ENCODE peak calls at places on chromosomes 7 and 10, in five cellular contexts. One of them, this sample, is unnamed.

GRCh38 chr7:70694909-70695803 is 436.8 kb upstream of the GALNT17 start:
- DNase-seq in A549: no peak
- DNase-seq in left ventricle myocardium inferior: no peak
- DNase-seq in AG09309: no peak
- DNase-seq in K562: no peak
- DNase-seq in this sample: no peak

GRCh38 chr10:112226439-112227248 is 43.1 kb upstream of the GPAM start:
- DNase-seq in AG09309: no peak
- DNase-seq in A549: no peak
- DNase-seq in left ventricle myocardium inferior: no peak
- DNase-seq in K562: no peak
- DNase-seq in this sample: no peak

GRCh38 chr7:114765331-114766125 is 156.4 kb upstream of the MDFIC start:
- DNase-seq in left ventricle myocardium inferior: no peak
- DNase-seq in AG09309: no peak
- DNase-seq in K562: no peak
- DNase-seq in A549: no peak
- DNase-seq in this sample: no peak

GRCh38 chr10:81820418-81820817 is 54.6 kb upstream of the NRG3 start:
- DNase-seq in A549: peak
- DNase-seq in K562: no peak
- DNase-seq in AG09309: no peak
- DNase-seq in left ventricle myocardium inferior: no peak
- DNase-seq in this sample: no peak

GRCh38 chr7:33903770-33904679 is 1.3 kb upstream of the BMPER start:
- DNase-seq in A549: peak
- DNase-seq in K562: no peak
- DNase-seq in AG09309: no peak
- DNase-seq in left ventricle myocardium inferior: peak
- DNase-seq in this sample: no peak

GRCh38 chr7:36088966-36089365 is 64.1 kb upstream of the EEPD1 start:
- DNase-seq in left ventricle myocardium inferior: no peak
- DNase-seq in A549: no peak
- DNase-seq in AG09309: no peak
- DNase-seq in K562: no peak
- DNase-seq in this sample: no peak

GRCh38 chr10:497898-498451 is 191.5 kb downstream of the DIP2C start:
- DNase-seq in AG09309: no peak
- DNase-seq in K562: no peak
- DNase-seq in A549: no peak
- DNase-seq in left ventricle myocardium inferior: no peak
- DNase-seq in this sample: no peak

GRCh38 chr10:84267503-84268126 is 22.8 kb downstream of the RGR start:
- DNase-seq in A549: peak
- DNase-seq in left ventricle myocardium inferior: no peak
- DNase-seq in K562: peak
- DNase-seq in AG09309: peak
- DNase-seq in this sample: no peak

GRCh38 chr7:38179719-38180333 is 1.8 kb downstream of the STARD3NL start:
- DNase-seq in K562: no peak
- DNase-seq in AG09309: no peak
- DNase-seq in left ventricle myocardium inferior: no peak
- DNase-seq in A549: no peak
- DNase-seq in this sample: no peak

GRCh38 chr7:15370441-15370840 is 191.4 kb downstream of the AGMO start:
- DNase-seq in AG09309: no peak
- DNase-seq in K562: no peak
- DNase-seq in left ventricle myocardium inferior: no peak
- DNase-seq in A549: no peak
- DNase-seq in this sample: no peak

GRCh38 chr10:34813626-34814227 is 1.4 kb downstream of the PARD3 start:
- DNase-seq in K562: no peak
- DNase-seq in A549: peak
- DNase-seq in left ventricle myocardium inferior: no peak
- DNase-seq in AG09309: no peak
- DNase-seq in this sample: no peak

GRCh38 chr10:102610499-102610898 is 33.8 kb upstream of the TRIM8 start:
- DNase-seq in AG09309: no peak
- DNase-seq in A549: no peak
- DNase-seq in K562: no peak
- DNase-seq in left ventricle myocardium inferior: no peak
- DNase-seq in this sample: peak

GRCh38 chr10:47258921-47259320 is 41.1 kb upstream of the GDF10 start:
- DNase-seq in A549: no peak
- DNase-seq in K562: no peak
- DNase-seq in AG09309: no peak
- DNase-seq in left ventricle myocardium inferior: no peak
- DNase-seq in this sample: no peak

GRCh38 chr10:16260388-16260787 is 176.4 kb upstream of the PTER start:
- DNase-seq in AG09309: no peak
- DNase-seq in K562: no peak
- DNase-seq in left ventricle myocardium inferior: no peak
- DNase-seq in A549: no peak
- DNase-seq in this sample: no peak

GRCh38 chr7:136278057-136278456 is 300.9 kb upstream of the MTPN start:
- DNase-seq in A549: no peak
- DNase-seq in K562: no peak
- DNase-seq in AG09309: no peak
- DNase-seq in left ventricle myocardium inferior: no peak
- DNase-seq in this sample: no peak

GRCh38 chr10:48885376-48885775 is 54.3 kb downstream of the LRRC18 start:
- DNase-seq in left ventricle myocardium inferior: no peak
- DNase-seq in AG09309: no peak
- DNase-seq in K562: peak
- DNase-seq in A549: peak
- DNase-seq in this sample: no peak
- TF ChIP-seq CTCF in left ventricle myocardium inferior: peak
- TF ChIP-seq CTCF in AG09309: peak
- TF ChIP-seq CTCF in K562: peak
- TF ChIP-seq CTCF in A549: no peak
- TF ChIP-seq CTCF in this sample: peak

DNA sequence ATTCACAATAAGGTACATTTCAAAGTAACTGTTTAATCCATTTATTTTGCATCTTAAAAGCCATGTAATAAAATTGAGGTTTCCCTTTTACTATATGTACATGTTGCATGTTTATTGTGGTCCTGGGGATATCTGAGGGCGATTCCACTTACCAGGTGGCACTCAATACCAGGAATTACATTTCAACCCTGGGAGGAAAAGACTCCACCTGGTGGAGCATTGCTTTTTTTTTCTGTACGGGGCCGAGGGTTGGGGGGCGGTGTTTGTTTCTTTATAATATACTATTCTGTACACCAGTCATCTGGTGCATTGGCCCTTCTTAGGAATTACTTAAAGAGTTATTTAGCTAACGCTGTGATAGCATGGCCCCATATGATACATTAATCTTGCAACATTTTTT is 7.1 kb upstream of the HGF start:
- DNase-seq in AG09309: no peak
- DNase-seq in A549: no peak
- DNase-seq in left ventricle myocardium inferior: no peak
- DNase-seq in K562: peak
- DNase-seq in this sample: no peak
- TF ChIP-seq CTCF in AG09309: no peak
- TF ChIP-seq CTCF in A549: peak
- TF ChIP-seq CTCF in left ventricle myocardium inferior: no peak
- TF ChIP-seq CTCF in K562: no peak
- TF ChIP-seq CTCF in this sample: peak

GRCh38 chr7:123537026-123537642 is 2.7 kb upstream of the IQUB start:
- DNase-seq in K562: no peak
- DNase-seq in left ventricle myocardium inferior: no peak
- DNase-seq in A549: peak
- DNase-seq in AG09309: no peak
- DNase-seq in this sample: no peak

GRCh38 chr7:123535517-123535916 is 1.1 kb upstream of the IQUB start:
- DNase-seq in left ventricle myocardium inferior: no peak
- DNase-seq in K562: no peak
- DNase-seq in A549: no peak
- DNase-seq in AG09309: no peak
- DNase-seq in this sample: no peak

GRCh38 chr7:123533553-123533917 is 860 bp downstream of the IQUB start:
- DNase-seq in K562: no peak
- DNase-seq in A549: no peak
- DNase-seq in AG09309: no peak
- DNase-seq in left ventricle myocardium inferior: no peak
- DNase-seq in this sample: no peak

GRCh38 chr7:123533929-123534382 is 439 bp downstream of the IQUB start:
- DNase-seq in AG09309: no peak
- DNase-seq in A549: no peak
- DNase-seq in left ventricle myocardium inferior: no peak
- DNase-seq in K562: no peak
- DNase-seq in this sample: no peak

GRCh38 chr7:123534383-123535260 is at the start of gene IQUB:
- DNase-seq in K562: peak
- DNase-seq in left ventricle myocardium inferior: peak
- DNase-seq in A549: peak
- DNase-seq in AG09309: peak
- DNase-seq in this sample: peak
- TF ChIP-seq CTCF in K562: no peak
- TF ChIP-seq CTCF in left ventricle myocardium inferior: no peak
- TF ChIP-seq CTCF in A549: no peak
- TF ChIP-seq CTCF in AG09309: no peak
- TF ChIP-seq CTCF in this sample: no peak

DNA sequence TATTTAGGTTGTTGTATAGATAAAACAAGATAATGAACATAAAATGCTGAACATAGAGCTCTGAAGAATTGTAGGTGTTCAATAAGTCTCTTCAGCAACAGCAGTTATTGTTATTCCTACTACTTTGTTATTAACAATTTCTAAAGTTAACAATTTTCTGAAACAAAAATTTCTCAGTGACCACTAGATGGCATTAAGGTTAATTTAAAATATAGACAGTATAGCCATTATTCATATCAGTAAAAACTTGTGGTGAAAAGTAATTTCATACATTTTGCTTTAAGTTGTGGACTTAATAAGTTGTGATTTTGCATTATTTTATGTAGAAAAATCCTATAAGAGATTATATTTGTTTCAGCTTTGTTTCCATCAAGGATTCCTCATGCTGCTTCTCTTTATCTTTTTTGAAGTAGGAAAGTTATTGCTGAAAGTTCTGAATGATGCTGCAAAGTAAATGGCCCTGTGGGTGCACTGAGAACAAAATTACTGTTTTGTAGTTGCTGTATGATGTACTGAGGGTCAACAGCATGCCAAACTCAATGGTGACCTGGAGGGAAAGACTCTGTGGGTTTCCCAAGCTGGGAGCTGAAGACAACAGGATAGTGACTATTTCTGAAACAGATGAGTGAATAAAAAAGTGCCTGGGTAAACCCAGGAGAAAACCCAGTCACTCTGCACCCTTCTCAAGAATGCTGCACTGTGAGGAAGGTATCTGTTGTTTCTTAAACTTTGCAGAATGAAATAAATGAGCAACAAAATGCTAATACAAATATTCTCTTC is 253.6 kb downstream of the KIF20B start:
- DNase-seq in AG09309: no peak
- DNase-seq in left ventricle myocardium inferior: no peak
- DNase-seq in A549: no peak
- DNase-seq in K562: no peak
- DNase-seq in this sample: no peak
- TF ChIP-seq CTCF in AG09309: peak
- TF ChIP-seq CTCF in left ventricle myocardium inferior: peak
- TF ChIP-seq CTCF in A549: peak
- TF ChIP-seq CTCF in K562: no peak
- TF ChIP-seq CTCF in this sample: peak

DNA sequence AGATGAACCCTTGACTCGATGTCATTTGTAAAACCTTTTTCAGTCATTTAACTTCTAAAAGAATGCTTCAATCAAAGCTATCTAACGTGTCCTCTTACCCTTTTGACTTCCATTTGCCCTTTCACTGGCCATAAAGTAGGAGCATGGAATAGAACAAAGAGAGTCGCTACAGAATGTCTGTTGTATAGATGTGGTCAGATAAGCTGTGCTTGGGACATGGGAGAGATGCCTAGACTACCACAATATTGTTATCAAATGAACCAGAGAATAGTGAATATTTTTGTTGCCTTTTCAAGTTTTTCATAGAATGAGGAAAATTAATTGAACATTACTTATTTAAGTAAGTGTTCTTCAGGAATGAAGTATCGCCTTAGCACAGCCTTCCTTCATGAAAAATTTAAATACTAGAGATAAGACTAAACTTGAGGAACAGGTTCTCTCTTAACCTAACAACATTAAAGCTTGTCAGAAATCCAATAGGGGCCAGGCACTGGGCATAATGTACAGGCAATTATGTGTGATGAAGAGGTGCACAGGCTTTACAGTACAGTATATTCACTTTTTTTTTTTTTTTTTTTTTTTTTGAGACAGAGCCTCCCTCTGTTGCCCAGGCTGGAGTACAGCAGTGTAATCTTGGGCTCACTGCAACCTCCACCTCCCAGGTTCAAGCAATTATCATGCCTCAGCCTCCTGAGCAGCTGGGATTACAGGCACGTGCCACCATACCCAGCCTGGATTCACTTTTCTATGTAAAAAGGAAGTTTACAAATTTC is 7.5 kb upstream of the KMT2E start:
- DNase-seq in AG09309: no peak
- DNase-seq in left ventricle myocardium inferior: no peak
- DNase-seq in K562: peak
- DNase-seq in A549: no peak
- DNase-seq in this sample: no peak
- TF ChIP-seq CTCF in AG09309: no peak
- TF ChIP-seq CTCF in left ventricle myocardium inferior: no peak
- TF ChIP-seq CTCF in K562: no peak
- TF ChIP-seq CTCF in A549: no peak
- TF ChIP-seq CTCF in this sample: peak

GRCh38 chr10:66625709-66626590 is 299.9 kb upstream of the LRRTM3 start:
- DNase-seq in A549: no peak
- DNase-seq in K562: no peak
- DNase-seq in AG09309: no peak
- DNase-seq in left ventricle myocardium inferior: no peak
- DNase-seq in this sample: no peak

GRCh38 chr10:66629976-66630375 is 295.9 kb upstream of the LRRTM3 start:
- DNase-seq in left ventricle myocardium inferior: no peak
- DNase-seq in K562: no peak
- DNase-seq in A549: no peak
- DNase-seq in AG09309: no peak
- DNase-seq in this sample: no peak

GRCh38 chr10:66622050-66622449 is 303.8 kb upstream of the LRRTM3 start:
- DNase-seq in K562: no peak
- DNase-seq in AG09309: no peak
- DNase-seq in A549: no peak
- DNase-seq in left ventricle myocardium inferior: no peak
- DNase-seq in this sample: no peak

DNA sequence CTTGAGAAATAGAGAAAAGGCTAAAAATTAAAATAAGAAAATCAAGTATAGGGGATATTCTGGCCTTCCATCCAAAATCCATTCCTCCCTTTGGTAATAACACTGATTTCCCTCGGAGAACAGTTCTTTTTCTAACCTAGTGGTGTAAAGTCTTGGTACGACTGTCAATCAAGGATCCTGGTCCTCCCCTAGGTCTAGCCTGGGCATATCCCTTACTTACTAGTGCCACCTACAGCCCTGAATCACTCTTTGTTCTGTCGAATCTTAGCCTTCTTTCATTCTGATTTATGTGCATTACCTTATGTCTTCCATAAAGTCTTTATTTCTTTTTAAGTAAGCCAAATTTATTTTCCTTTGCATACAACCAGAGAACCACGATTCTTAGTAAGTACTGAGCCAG is 298.7 kb upstream of the LRRTM3 start:
- DNase-seq in AG09309: no peak
- DNase-seq in K562: no peak
- DNase-seq in left ventricle myocardium inferior: no peak
- DNase-seq in A549: peak
- DNase-seq in this sample: no peak
- TF ChIP-seq CTCF in AG09309: no peak
- TF ChIP-seq CTCF in K562: no peak
- TF ChIP-seq CTCF in left ventricle myocardium inferior: peak
- TF ChIP-seq CTCF in A549: no peak
- TF ChIP-seq CTCF in this sample: peak

This sample was measured in chondrocyte.